ENCODE peak calls at places on chromosomes 12 and 14, in eight cellular contexts. T is cortex of kidney; C is foreskin keratinocyte; W is cardiac fibroblast; V is activated CD4-positive, CD25-positive, alpha-beta regulatory T cell; R is A549; Q is activated CD8-positive, alpha-beta memory T cell treated with anti-CD3 and anti-CD28 coated beads, Interleukin-2, amount 10 ng/mL, durations not matched to agents 7 days and 5 days; G is effector memory CD4-positive, alpha-beta T cell. U is an unnamed sample.

GRCh38 chr14:74852922-74853530 is 22.9 kb downstream of the PROX2 start:
- DNase-seq in T (no peak), C (peak), W (peak), V (no peak), R (no peak), Q (no peak), G (no peak), U (no peak)

GRCh38 chr14:68978550-68978911 is 571 bp downstream of the ACTN1 start:
- DNase-seq in T (no peak), C (no peak), W (peak), V (peak), R (no peak), Q (peak), G (peak), U (peak)

GRCh38 chr14:51593397-51593796 is 58.3 kb upstream of the FRMD6 start:
- DNase-seq in T (no peak), C (no peak), W (no peak), V (no peak), R (no peak), Q (no peak), G (no peak), U (no peak)

GRCh38 chr12:5390174-5390799 is 41.6 kb upstream of the NTF3 start:
- DNase-seq in T (no peak), C (peak), W (no peak), V (no peak), R (no peak), Q (no peak), G (no peak), U (no peak)

GRCh38 chr12:69091447-69092022 is 147.8 kb upstream of the CPSF6 start:
- DNase-seq in T (no peak), C (no peak), W (no peak), V (no peak), R (no peak), Q (no peak), G (no peak), U (no peak)

GRCh38 chr12:10235761-10236631 is 23.3 kb downstream of the GABARAPL1 start:
- DNase-seq in T (no peak), C (peak), W (peak), V (no peak), R (peak), Q (peak), G (no peak), U (peak)

GRCh38 chr12:23767834-23768233 is 181.6 kb downstream of the SOX5 start:
- DNase-seq in T (no peak), C (peak), W (no peak), V (no peak), R (no peak), Q (no peak), G (no peak), U (no peak)

GRCh38 chr12:125032466-125033152 is 32.6 kb upstream of the AACS start:
- DNase-seq in T (no peak), C (no peak), W (no peak), V (no peak), R (no peak), Q (no peak), G (no peak), U (no peak)

GRCh38 chr14:101542391-101542790 is 18.9 kb upstream of the DIO3 start:
- DNase-seq in T (no peak), C (no peak), W (no peak), V (no peak), R (no peak), Q (no peak), G (no peak), U (no peak)

GRCh38 chr12:109958374-109958773 is 37.8 kb downstream of the GIT2 start:
- DNase-seq in T (no peak), C (no peak), W (no peak), V (no peak), R (no peak), Q (no peak), G (no peak), U (no peak)

GRCh38 chr12:76726626-76727025 is 37.3 kb upstream of the ZDHHC17 start:
- DNase-seq in T (no peak), C (no peak), W (no peak), V (no peak), R (no peak), Q (no peak), G (no peak), U (no peak)

GRCh38 chr14:29814153-29815057 is 113.2 kb downstream of the PRKD1 start:
- DNase-seq in T (no peak), C (no peak), W (peak), V (no peak), R (no peak), Q (no peak), G (no peak), U (no peak)